ENCODE peak calls at places on chromosomes 13 and 19, in eight cellular contexts. V is endothelial cell of umbilical vein; F is COR-L47; U is astrocyte of the spinal cord; I is HFFc6; P is foreskin melanocyte; H is activated CD4-positive, alpha-beta T cell treated with anti-CD3 and anti-CD28 coated beads, Interleukin-2, amount 10 ng/mL, durations not matched to agents 7 days and 5 days; B is AG04450. Y is an unnamed sample.

GRCh38 chr19:800360-801029 is 3.2 kb downstream of the PTBP1 start:
- DNase-seq in V (peak), F (no peak), U (no peak), I (no peak), P (no peak), H (no peak), B (no peak), Y (no peak)

GRCh38 chr13:93819331-93819730 is 592.7 kb downstream of the GPC6 start:
- DNase-seq in V (no peak), F (no peak), U (no peak), I (no peak), P (no peak), H (no peak), B (no peak), Y (no peak)

GRCh38 chr13:63586467-63586866 is 2170.8 kb upstream of the PCDH20 start:
- DNase-seq in V (no peak), F (no peak), U (no peak), I (no peak), P (no peak), H (no peak), B (no peak), Y (no peak)

GRCh38 chr19:18221815-18222725 is 4.2 kb downstream of the PDE4C start:
- DNase-seq in V (no peak), F (no peak), U (no peak), I (no peak), P (no peak), H (no peak), B (no peak), Y (no peak)

GRCh38 chr13:31172535-31172934 is 10.8 kb upstream of the HSPH1 start:
- DNase-seq in V (peak), F (no peak), U (peak), I (peak), P (peak), H (no peak), B (peak), Y (no peak)

GRCh38 chr19:39465956-39466747 is 14.5 kb upstream of the TIMM50 start:
- DNase-seq in V (no peak), F (no peak), U (no peak), I (no peak), P (no peak), H (no peak), B (no peak), Y (no peak)

GRCh38 chr13:96141032-96141431 is 51.1 kb downstream of the HS6ST3 start:
- DNase-seq in V (no peak), F (peak), U (peak), I (no peak), P (no peak), H (no peak), B (no peak), Y (no peak)

GRCh38 chr19:8631425-8631819 is 989 bp downstream of the NFILZ start:
- DNase-seq in V (no peak), F (no peak), U (peak), I (no peak), P (no peak), H (no peak), B (no peak), Y (no peak)

GRCh38 chr19:49786432-49786831 is 19.6 kb downstream of the AP2A1 start:
- DNase-seq in V (no peak), F (no peak), U (peak), I (peak), P (no peak), H (no peak), B (no peak), Y (no peak)

GRCh38 chr13:26964278-26965057 is 203.9 kb upstream of the GPR12 start:
- DNase-seq in V (no peak), F (no peak), U (no peak), I (no peak), P (no peak), H (no peak), B (no peak), Y (no peak)

GRCh38 chr13:40878823-40879222 is 89.4 kb downstream of the SLC25A15 start:
- DNase-seq in V (no peak), F (no peak), U (no peak), I (no peak), P (no peak), H (no peak), B (no peak), Y (no peak)

GRCh38 chr19:51807111-51807701 is 12.2 kb downstream of the FPR3 start:
- DNase-seq in V (no peak), F (no peak), U (peak), I (peak), P (no peak), H (no peak), B (no peak), Y (no peak)

GRCh38 chr13:105814902-105815250 is 720.6 kb downstream of the EFNB2 start:
- DNase-seq in V (no peak), F (no peak), U (no peak), I (no peak), P (no peak), H (no peak), B (no peak), Y (no peak)

GRCh38 chr19:3479177-3479818 is 1.0 kb downstream of the SMIM24 start:
- DNase-seq in V (no peak), F (no peak), U (no peak), I (no peak), P (no peak), H (peak), B (no peak), Y (no peak)

GRCh38 chr19:6730153-6730804 is 7.1 kb downstream of the GPR108 start:
- DNase-seq in V (no peak), F (no peak), U (no peak), I (no peak), P (no peak), H (peak), B (no peak), Y (peak)

GRCh38 chr19:29259153-29259552 is 46.2 kb upstream of the UQCRFS1 start:
- DNase-seq in V (no peak), F (no peak), U (no peak), I (no peak), P (no peak), H (no peak), B (no peak), Y (no peak)

GRCh38 chr19:3441089-3441985 is 39.0 kb downstream of the SMIM24 start:
- DNase-seq in V (peak), F (no peak), U (no peak), I (no peak), P (no peak), H (no peak), B (no peak), Y (no peak)

GRCh38 chr19:2591537-2592291 is 110.8 kb downstream of the GNG7 start:
- DNase-seq in V (no peak), F (no peak), U (no peak), I (no peak), P (no peak), H (no peak), B (no peak), Y (no peak)

GRCh38 chr13:37505531-37505930 is 93.0 kb downstream of the POSTN start:
- DNase-seq in V (no peak), F (no peak), U (no peak), I (no peak), P (no peak), H (no peak), B (no peak), Y (no peak)

GRCh38 chr19:21848706-21849105 is 12.7 kb upstream of the ZNF43 start:
- DNase-seq in V (no peak), F (no peak), U (no peak), I (no peak), P (no peak), H (no peak), B (peak), Y (no peak)

GRCh38 chr19:51993422-51993821 is 6.8 kb upstream of the ZNF350 start:
- DNase-seq in V (no peak), F (no peak), U (no peak), I (no peak), P (no peak), H (no peak), B (no peak), Y (no peak)

GRCh38 chr19:16893686-16893990 is 4.8 kb downstream of the F2RL3 start:
- DNase-seq in V (no peak), F (no peak), U (no peak), I (no peak), P (no peak), H (no peak), B (no peak), Y (no peak)

GRCh38 chr13:99265823-99266426 is 7.7 kb upstream of the GPR18 start:
- DNase-seq in V (peak), F (peak), U (peak), I (peak), P (peak), H (peak), B (no peak), Y (no peak)

GRCh38 chr13:49938274-49938673 is 2.1 kb upstream of the SPRYD7 start:
- DNase-seq in V (no peak), F (no peak), U (no peak), I (no peak), P (no peak), H (no peak), B (no peak), Y (no peak)

GRCh38 chr19:42040031-42040430 is 30.0 kb downstream of the GRIK5 start:
- DNase-seq in V (no peak), F (no peak), U (no peak), I (no peak), P (no peak), H (no peak), B (no peak), Y (no peak)

GRCh38 chr13:70107498-70108271 is at the start of gene ATXN8OS:
- DNase-seq in V (no peak), F (no peak), U (peak), I (no peak), P (no peak), H (no peak), B (no peak), Y (no peak)

GRCh38 chr13:59951011-59951410 is 212.7 kb downstream of the DIAPH3 start:
- DNase-seq in V (no peak), F (no peak), U (peak), I (no peak), P (no peak), H (no peak), B (no peak), Y (no peak)

GRCh38 chr19:54017266-54017665 is 25.8 kb downstream of the CACNG6 start:
- DNase-seq in V (no peak), F (no peak), U (no peak), I (peak), P (no peak), H (no peak), B (no peak), Y (no peak)

GRCh38 chr13:50323440-50324070 is 308.3 kb downstream of the KCNRG start:
- DNase-seq in V (peak), F (no peak), U (peak), I (peak), P (peak), H (no peak), B (peak), Y (no peak)

GRCh38 chr13:114125589-114125988 is 6.8 kb downstream of the RASA3 start:
- DNase-seq in V (no peak), F (no peak), U (no peak), I (no peak), P (no peak), H (no peak), B (no peak), Y (no peak)

GRCh38 chr13:112124100-112124499 is 57.2 kb downstream of the SOX1 start:
- DNase-seq in V (no peak), F (peak), U (no peak), I (no peak), P (no peak), H (no peak), B (no peak), Y (no peak)

GRCh38 chr13:76293346-76293745 is 592.9 kb downstream of the KCTD12 start:
- DNase-seq in V (peak), F (no peak), U (peak), I (peak), P (no peak), H (no peak), B (peak), Y (no peak)

GRCh38 chr19:54158812-54159351 is 639 bp downstream of the LENG1 start:
- DNase-seq in V (no peak), F (no peak), U (no peak), I (peak), P (no peak), H (peak), B (no peak), Y (no peak)

GRCh38 chr13:94312511-94313191 is 166.8 kb downstream of the DCT start:
- DNase-seq in V (no peak), F (peak), U (no peak), I (no peak), P (no peak), H (no peak), B (no peak), Y (no peak)

GRCh38 chr19:49338691-49339363 is 3.6 kb downstream of the CD37 start:
- DNase-seq in V (peak), F (no peak), U (peak), I (no peak), P (no peak), H (no peak), B (no peak), Y (peak)

GRCh38 chr19:49560358-49560900 is 19.9 kb downstream of the NOSIP start:
- DNase-seq in V (no peak), F (no peak), U (no peak), I (no peak), P (no peak), H (peak), B (no peak), Y (no peak)

GRCh38 chr13:46721054-46721453 is 75.9 kb downstream of the ESD start:
- DNase-seq in V (peak), F (peak), U (peak), I (peak), P (peak), H (peak), B (peak), Y (no peak)

Y was measured in omental fat pad.